ENCODE peak calls at places on chromosomes 3 and 15, in seven cellular contexts. G is aorta; T is ascending aorta; U is CD4-positive, alpha-beta T cell; M is right cardiac atrium; E is right lobe of liver; D is HL-60. A is an unnamed sample.

GRCh38 chr3:111863942-111864341 is 4.9 kb downstream of the PHLDB2 start:
- DNase-seq in G (no peak), T (no peak), U (no peak), M (no peak), E (no peak), D (no peak), A (no peak)

GRCh38 chr3:107690522-107691138 is 167.9 kb downstream of the BBX start:
- DNase-seq in G (no peak), T (no peak), U (no peak), M (no peak), E (no peak), D (no peak), A (no peak)

GRCh38 chr15:92638291-92638708 is 17.3 kb downstream of the FAM174B start:
- DNase-seq in G (no peak), T (peak; percentile 33), U (no peak), M (no peak), E (no peak), D (no peak), A (peak; percentile 51)

GRCh38 chr3:68017069-68017468 is 362.7 kb upstream of the SUCLG2 start:
- DNase-seq in G (no peak), T (no peak), U (no peak), M (no peak), E (no peak), D (no peak), A (no peak)

GRCh38 chr3:122760457-122761271 is 33.0 kb downstream of the HSPBAP1 start:
- DNase-seq in G (no peak), T (no peak), U (no peak), M (no peak), E (no peak), D (no peak), A (no peak)

GRCh38 chr3:118818386-118818785 is 216.3 kb downstream of the IGSF11 start:
- DNase-seq in G (no peak), T (no peak), U (no peak), M (no peak), E (no peak), D (no peak), A (no peak)

GRCh38 chr3:89859738-89860137 is 752.3 kb downstream of the EPHA3 start:
- DNase-seq in G (no peak), T (no peak), U (no peak), M (no peak), E (no peak), D (no peak), A (no peak)

GRCh38 chr15:26421065-26421464 is 351.8 kb downstream of the GABRB3 start:
- DNase-seq in G (no peak), T (no peak), U (no peak), M (no peak), E (no peak), D (no peak), A (no peak)

GRCh38 chr3:13637311-13637891 is 88.5 kb downstream of the FBLN2 start:
- DNase-seq in G (no peak), T (no peak), U (no peak), M (no peak), E (no peak), D (no peak), A (no peak)

GRCh38 chr15:96610757-96611156 is 280.3 kb downstream of the NR2F2 start:
- DNase-seq in G (no peak), T (no peak), U (no peak), M (no peak), E (no peak), D (no peak), A (no peak)

GRCh38 chr3:140493271-140493670 is 184.6 kb upstream of the TRIM42 start:
- DNase-seq in G (no peak), T (no peak), U (no peak), M (no peak), E (no peak), D (no peak), A (no peak)

GRCh38 chr15:87733005-87733404 is 523.5 kb downstream of the NTRK3 start:
- DNase-seq in G (no peak), T (no peak), U (no peak), M (no peak), E (no peak), D (no peak), A (no peak)

GRCh38 chr15:69595009-69595825 is 142.6 kb downstream of the RPLP1 start:
- DNase-seq in G (peak; percentile 91), T (peak; percentile 92), U (no peak), M (peak; percentile 69), E (peak; percentile 62), D (no peak), A (no peak)

GRCh38 chr15:81504170-81504905 is 130.3 kb upstream of the TMC3 start:
- DNase-seq in G (no peak), T (no peak), U (no peak), M (no peak), E (no peak), D (no peak), A (no peak)

GRCh38 chr15:79321876-79322275 is 11.0 kb downstream of the TMED3 start:
- DNase-seq in G (no peak), T (no peak), U (no peak), M (no peak), E (no peak), D (no peak), A (no peak)

GRCh38 chr3:48369685-48370329 is 2.2 kb upstream of the FBXW12 start:
- DNase-seq in G (no peak), T (no peak), U (no peak), M (no peak), E (no peak), D (no peak), A (no peak)

GRCh38 chr15:67049351-67050044 is 15.9 kb upstream of the SMAD3 start:
- DNase-seq in G (peak; percentile 55), T (peak; percentile 76), U (no peak), M (no peak), E (no peak), D (no peak), A (no peak)

GRCh38 chr3:197591816-197592215 is 36.0 kb upstream of the BDH1 start:
- DNase-seq in G (no peak), T (no peak), U (no peak), M (no peak), E (no peak), D (no peak), A (no peak)

GRCh38 chr3:168250415-168250861 is 154.7 kb upstream of the GOLIM4 start:
- DNase-seq in G (no peak), T (no peak), U (no peak), M (no peak), E (no peak), D (no peak), A (no peak)

GRCh38 chr15:62119224-62119925 is 45.7 kb downstream of the C2CD4B start:
- DNase-seq in G (no peak), T (no peak), U (no peak), M (no peak), E (no peak), D (peak; percentile 14), A (no peak)

GRCh38 chr3:141228385-141228784 is 3.2 kb upstream of the PXYLP1 start:
- DNase-seq in G (no peak), T (no peak), U (no peak), M (no peak), E (no peak), D (no peak), A (no peak)

GRCh38 chr3:194247350-194247740 is 103.8 kb downstream of the CPN2 start:
- DNase-seq in G (no peak), T (no peak), U (no peak), M (no peak), E (peak; percentile 87), D (no peak), A (no peak)

GRCh38 chr15:36693644-36694043 is 114.2 kb downstream of the CDIN1 start:
- DNase-seq in G (no peak), T (no peak), U (no peak), M (no peak), E (no peak), D (no peak), A (no peak)

GRCh38 chr15:36691596-36691995 is 112.2 kb downstream of the CDIN1 start:
- DNase-seq in G (no peak), T (no peak), U (no peak), M (no peak), E (no peak), D (no peak), A (no peak)

GRCh38 chr15:36688310-36689102 is 109.1 kb downstream of the CDIN1 start:
- DNase-seq in G (no peak), T (no peak), U (no peak), M (no peak), E (no peak), D (no peak), A (no peak)
- H3K27me3 ChIP-seq in G (no peaks in the 10 kb centered on the region), T (no peaks in the 10 kb centered on the region), U (no peaks in the 10 kb centered on the region), M (no peaks in the 10 kb centered on the region), E (no peaks in the 10 kb centered on the region), D (no peaks in the 10 kb centered on the region), A (no peaks in the 10 kb centered on the region)

GRCh38 chr3:46938118-46938517 is 38.4 kb downstream of the CCDC12 start:
- DNase-seq in G (no peak), T (no peak), U (no peak), M (no peak), E (no peak), D (no peak), A (peak; percentile 14)
- H3K27ac ChIP-seq in G (peak overlapping the region; percentile 2), T (peak overlapping the region; percentile 70), U (no peak overlapping the region), M (peak overlapping the region; percentile 72), E (peak overlapping the region; percentile 30), D (no peak overlapping the region), A (peak overlapping the region; percentile 89)

DNA sequence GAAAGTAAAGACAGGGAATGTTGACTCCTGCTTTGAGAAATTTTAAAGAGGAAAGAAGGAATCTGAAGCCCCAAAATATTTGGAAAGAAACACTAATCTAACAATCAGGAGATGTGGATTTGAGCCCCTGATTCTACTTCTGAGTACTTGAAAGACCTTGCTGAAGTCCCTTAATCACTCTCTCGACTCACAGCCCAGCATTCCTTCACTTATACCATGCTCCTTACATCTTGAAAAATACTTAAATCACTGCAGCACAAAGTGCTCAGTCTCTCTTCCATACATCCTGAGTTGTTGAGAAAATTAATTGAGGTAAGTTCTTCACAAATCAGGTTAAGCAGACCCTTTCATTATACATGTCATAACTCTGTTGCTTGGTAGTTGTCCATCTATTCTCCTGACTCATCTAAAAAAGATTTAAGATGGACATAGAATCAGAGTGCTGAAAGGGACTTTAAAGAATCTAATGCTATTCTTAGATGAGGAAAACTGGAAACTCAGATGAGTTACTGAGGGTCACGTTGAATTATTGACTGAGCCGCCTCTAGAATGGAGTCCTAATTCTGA is 72.8 kb upstream of the THSD4 start:
- DNase-seq in G (no peak), T (no peak), U (no peak), M (no peak), E (no peak), D (no peak), A (no peak)
- H3K27me3 ChIP-seq in G (no peaks in the 10 kb centered on the region), T (no peaks in the 10 kb centered on the region), U (no peaks in the 10 kb centered on the region), M (no peaks in the 10 kb centered on the region), E (no peaks in the 10 kb centered on the region), D (no peaks in the 10 kb centered on the region), A (no peaks in the 10 kb centered on the region)

GRCh38 chr3:127784865-127785710 is 37.2 kb downstream of the MGLL start:
- DNase-seq in G (no peak), T (no peak), U (no peak), M (no peak), E (peak; percentile 78), D (no peak), A (no peak)

GRCh38 chr3:127784283-127784682 is 38.0 kb downstream of the MGLL start:
- DNase-seq in G (peak; percentile 12), T (no peak), U (no peak), M (no peak), E (no peak), D (no peak), A (no peak)

GRCh38 chr3:127787071-127787490 is 35.2 kb downstream of the MGLL start:
- DNase-seq in G (no peak), T (peak; percentile 76), U (no peak), M (peak; percentile 66), E (no peak), D (no peak), A (peak; percentile 38)

GRCh38 chr3:127786358-127787070 is 35.8 kb downstream of the MGLL start:
- DNase-seq in G (peak; percentile 75), T (peak; percentile 75), U (no peak), M (peak; percentile 86), E (no peak), D (no peak), A (peak; percentile 46)

GRCh38 chr3:127785711-127786265 is 36.5 kb downstream of the MGLL start:
- DNase-seq in G (no peak), T (no peak), U (no peak), M (no peak), E (no peak), D (no peak), A (no peak)
- H3K27ac ChIP-seq in G (no peak overlapping the region), T (no peak overlapping the region), U (no peak overlapping the region), M (peak overlapping the region; percentile 37), E (peak overlapping the region; percentile 90), D (no peak overlapping the region), A (no peak overlapping the region)

A was measured in breast epithelium.